ENCODE peak calls at places on chromosomes 6 and 20, in four cellular contexts. H is bronchial epithelial cell; V is activated CD8-positive, alpha-beta memory T cell treated with anti-CD3 and anti-CD28 coated beads for 48 hours; K is left cardiac atrium. O is an unnamed sample.

GRCh38 chr6:10369896-10370295 is 45.0 kb downstream of the TFAP2A start:
- DNase-seq in K (no peak), H (peak), V (no peak), O (no peak)

GRCh38 chr6:89311853-89312531 is 3.1 kb downstream of the GABRR2 start:
- DNase-seq in K (peak), V (no peak), H (peak), O (no peak)

GRCh38 chr6:117534974-117535373 is 52.5 kb downstream of the DCBLD1 start:
- DNase-seq in K (no peak), V (no peak), H (no peak), O (no peak)

GRCh38 chr6:90703383-90703782 is 116.5 kb upstream of the MAP3K7 start:
- DNase-seq in H (no peak), V (no peak), K (no peak), O (no peak)

GRCh38 chr6:27630727-27631613 is 158.1 kb upstream of the ZNF184 start:
- DNase-seq in V (peak), K (no peak), H (peak), O (no peak)

GRCh38 chr20:36544134-36545018 is 3.1 kb downstream of the MYL9 start:
- DNase-seq in H (peak), V (no peak), K (peak), O (no peak)

GRCh38 chr6:166382500-166382932 is 224 bp downstream of the MPC1 start:
- DNase-seq in H (no peak), K (no peak), V (no peak), O (no peak)

GRCh38 chr20:12660918-12661317 is 347.9 kb upstream of the SPTLC3 start:
- DNase-seq in V (no peak), H (no peak), K (no peak), O (no peak)

GRCh38 chr6:148169701-148170100 is 172.9 kb upstream of the SASH1 start:
- DNase-seq in H (no peak), V (no peak), K (no peak), O (no peak)

GRCh38 chr6:31396422-31397152 is 6.8 kb upstream of the MICA start:
- DNase-seq in K (peak), V (peak), H (peak), O (peak)

GRCh38 chr6:92243315-92243714 is 1176.0 kb downstream of the EPHA7 start:
- DNase-seq in H (no peak), K (no peak), V (no peak), O (no peak)

GRCh38 chr6:100126682-100127484 is 132.9 kb upstream of the MCHR2 start:
- DNase-seq in K (no peak), H (no peak), V (no peak), O (no peak)

GRCh38 chr6:78561015-78561414 is 306.3 kb upstream of the IRAK1BP1 start:
- DNase-seq in H (peak), K (no peak), V (no peak), O (no peak)

GRCh38 chr6:163489584-163489983 is 75.1 kb downstream of the QKI start:
- DNase-seq in K (no peak), H (peak), V (no peak), O (no peak)

GRCh38 chr6:10081957-10082356 is 332.9 kb downstream of the TFAP2A start:
- DNase-seq in K (no peak), V (no peak), H (no peak), O (no peak)

GRCh38 chr6:151141685-151142084 is 98.1 kb upstream of the AKAP12 start:
- DNase-seq in H (peak), V (no peak), K (peak), O (no peak)

GRCh38 chr6:155045561-155046404 is 50.7 kb downstream of the TIAM2 start:
- DNase-seq in K (no peak), V (no peak), H (no peak), O (no peak)